ENCODE peak calls at places on chromosomes 3 and 15, in eight cellular contexts. One of them, this sample, is unnamed.

GRCh38 chr3:10364816-10365215 is 43.9 kb upstream of the SEC13 start:
- DNase-seq in pons: no peak
- DNase-seq in GM12891: no peak
- DNase-seq in stimulated activated naive CD8-positive, alpha-beta T cell treated with anti-CD3 and anti-CD28 coated beads, Interleukin-15, amount 100 ng/mL, for 72 hours: no peak
- DNase-seq in IMR-90: no peak
- DNase-seq in MM.1S: no peak
- DNase-seq in RWPE2: no peak
- DNase-seq in HTR-8/SVneo: no peak
- DNase-seq in this sample: no peak

GRCh38 chr15:75347222-75348033 is 589 bp downstream of the NEIL1 start:
- DNase-seq in pons: no peak
- DNase-seq in GM12891: peak
- DNase-seq in stimulated activated naive CD8-positive, alpha-beta T cell treated with anti-CD3 and anti-CD28 coated beads, Interleukin-15, amount 100 ng/mL, for 72 hours: peak
- DNase-seq in IMR-90: no peak
- DNase-seq in MM.1S: peak
- DNase-seq in RWPE2: no peak
- DNase-seq in HTR-8/SVneo: peak
- DNase-seq in this sample: no peak

GRCh38 chr3:122405015-122405414 is 10.8 kb downstream of the WDR5B start:
- DNase-seq in pons: no peak
- DNase-seq in GM12891: no peak
- DNase-seq in stimulated activated naive CD8-positive, alpha-beta T cell treated with anti-CD3 and anti-CD28 coated beads, Interleukin-15, amount 100 ng/mL, for 72 hours: no peak
- DNase-seq in IMR-90: no peak
- DNase-seq in MM.1S: no peak
- DNase-seq in RWPE2: no peak
- DNase-seq in HTR-8/SVneo: no peak
- DNase-seq in this sample: no peak

GRCh38 chr3:20622304-20622703 is 436.3 kb upstream of the SGO1 start:
- DNase-seq in pons: no peak
- DNase-seq in GM12891: no peak
- DNase-seq in stimulated activated naive CD8-positive, alpha-beta T cell treated with anti-CD3 and anti-CD28 coated beads, Interleukin-15, amount 100 ng/mL, for 72 hours: no peak
- DNase-seq in IMR-90: peak
- DNase-seq in MM.1S: no peak
- DNase-seq in RWPE2: no peak
- DNase-seq in HTR-8/SVneo: peak
- DNase-seq in this sample: no peak

GRCh38 chr3:131174752-131175151 is 148.1 kb downstream of the NEK11 start:
- DNase-seq in pons: no peak
- DNase-seq in GM12891: peak
- DNase-seq in stimulated activated naive CD8-positive, alpha-beta T cell treated with anti-CD3 and anti-CD28 coated beads, Interleukin-15, amount 100 ng/mL, for 72 hours: peak
- DNase-seq in IMR-90: no peak
- DNase-seq in MM.1S: peak
- DNase-seq in RWPE2: no peak
- DNase-seq in HTR-8/SVneo: no peak
- DNase-seq in this sample: peak

GRCh38 chr3:141114816-141115458 is 63.8 kb downstream of the SPSB4 start:
- DNase-seq in pons: no peak
- DNase-seq in GM12891: peak
- DNase-seq in stimulated activated naive CD8-positive, alpha-beta T cell treated with anti-CD3 and anti-CD28 coated beads, Interleukin-15, amount 100 ng/mL, for 72 hours: no peak
- DNase-seq in IMR-90: no peak
- DNase-seq in MM.1S: no peak
- DNase-seq in RWPE2: no peak
- DNase-seq in HTR-8/SVneo: peak
- DNase-seq in this sample: peak

GRCh38 chr3:194937751-194938358 is 252.2 kb downstream of the FAM43A start:
- DNase-seq in pons: no peak
- DNase-seq in GM12891: no peak
- DNase-seq in stimulated activated naive CD8-positive, alpha-beta T cell treated with anti-CD3 and anti-CD28 coated beads, Interleukin-15, amount 100 ng/mL, for 72 hours: no peak
- DNase-seq in IMR-90: no peak
- DNase-seq in MM.1S: no peak
- DNase-seq in RWPE2: no peak
- DNase-seq in HTR-8/SVneo: no peak
- DNase-seq in this sample: no peak

GRCh38 chr3:157573780-157574378 is 70.7 kb upstream of the VEPH1 start:
- DNase-seq in pons: no peak
- DNase-seq in GM12891: no peak
- DNase-seq in stimulated activated naive CD8-positive, alpha-beta T cell treated with anti-CD3 and anti-CD28 coated beads, Interleukin-15, amount 100 ng/mL, for 72 hours: no peak
- DNase-seq in IMR-90: peak
- DNase-seq in MM.1S: no peak
- DNase-seq in RWPE2: no peak
- DNase-seq in HTR-8/SVneo: no peak
- DNase-seq in this sample: no peak

GRCh38 chr3:23580337-23580736 is 225.4 kb upstream of the UBE2E1 start:
- DNase-seq in pons: no peak
- DNase-seq in GM12891: no peak
- DNase-seq in stimulated activated naive CD8-positive, alpha-beta T cell treated with anti-CD3 and anti-CD28 coated beads, Interleukin-15, amount 100 ng/mL, for 72 hours: no peak
- DNase-seq in IMR-90: peak
- DNase-seq in MM.1S: no peak
- DNase-seq in RWPE2: no peak
- DNase-seq in HTR-8/SVneo: no peak
- DNase-seq in this sample: no peak

GRCh38 chr15:99429681-99430081 is 136.1 kb upstream of the MEF2A start:
- DNase-seq in pons: no peak
- DNase-seq in GM12891: no peak
- DNase-seq in stimulated activated naive CD8-positive, alpha-beta T cell treated with anti-CD3 and anti-CD28 coated beads, Interleukin-15, amount 100 ng/mL, for 72 hours: no peak
- DNase-seq in IMR-90: no peak
- DNase-seq in MM.1S: no peak
- DNase-seq in RWPE2: peak
- DNase-seq in HTR-8/SVneo: no peak
- DNase-seq in this sample: no peak

GRCh38 chr15:58241872-58242271 is 103.7 kb downstream of the AQP9 start:
- DNase-seq in pons: no peak
- DNase-seq in GM12891: no peak
- DNase-seq in stimulated activated naive CD8-positive, alpha-beta T cell treated with anti-CD3 and anti-CD28 coated beads, Interleukin-15, amount 100 ng/mL, for 72 hours: no peak
- DNase-seq in IMR-90: no peak
- DNase-seq in MM.1S: no peak
- DNase-seq in RWPE2: no peak
- DNase-seq in HTR-8/SVneo: no peak
- DNase-seq in this sample: no peak

GRCh38 chr3:62051506-62051905 is 321.8 kb downstream of the FEZF2 start:
- DNase-seq in pons: no peak
- DNase-seq in GM12891: no peak
- DNase-seq in stimulated activated naive CD8-positive, alpha-beta T cell treated with anti-CD3 and anti-CD28 coated beads, Interleukin-15, amount 100 ng/mL, for 72 hours: no peak
- DNase-seq in IMR-90: peak
- DNase-seq in MM.1S: no peak
- DNase-seq in RWPE2: no peak
- DNase-seq in HTR-8/SVneo: no peak
- DNase-seq in this sample: peak

GRCh38 chr15:98773616-98774015 is 125.3 kb downstream of the IGF1R start:
- DNase-seq in pons: no peak
- DNase-seq in GM12891: no peak
- DNase-seq in stimulated activated naive CD8-positive, alpha-beta T cell treated with anti-CD3 and anti-CD28 coated beads, Interleukin-15, amount 100 ng/mL, for 72 hours: no peak
- DNase-seq in IMR-90: no peak
- DNase-seq in MM.1S: no peak
- DNase-seq in RWPE2: no peak
- DNase-seq in HTR-8/SVneo: no peak
- DNase-seq in this sample: no peak

GRCh38 chr3:28467414-28467813 is 118.8 kb upstream of the AZI2 start:
- DNase-seq in pons: no peak
- DNase-seq in GM12891: no peak
- DNase-seq in stimulated activated naive CD8-positive, alpha-beta T cell treated with anti-CD3 and anti-CD28 coated beads, Interleukin-15, amount 100 ng/mL, for 72 hours: peak
- DNase-seq in IMR-90: no peak
- DNase-seq in MM.1S: no peak
- DNase-seq in RWPE2: no peak
- DNase-seq in HTR-8/SVneo: no peak
- DNase-seq in this sample: no peak

GRCh38 chr3:155741598-155741997 is 3.3 kb downstream of the PLCH1 start:
- DNase-seq in pons: no peak
- DNase-seq in GM12891: no peak
- DNase-seq in stimulated activated naive CD8-positive, alpha-beta T cell treated with anti-CD3 and anti-CD28 coated beads, Interleukin-15, amount 100 ng/mL, for 72 hours: no peak
- DNase-seq in IMR-90: no peak
- DNase-seq in MM.1S: no peak
- DNase-seq in RWPE2: no peak
- DNase-seq in HTR-8/SVneo: no peak
- DNase-seq in this sample: no peak

GRCh38 chr15:79091204-79091867 is 756 bp upstream of the RASGRF1 start:
- DNase-seq in pons: no peak
- DNase-seq in GM12891: peak
- DNase-seq in stimulated activated naive CD8-positive, alpha-beta T cell treated with anti-CD3 and anti-CD28 coated beads, Interleukin-15, amount 100 ng/mL, for 72 hours: no peak
- DNase-seq in IMR-90: peak
- DNase-seq in MM.1S: no peak
- DNase-seq in RWPE2: peak
- DNase-seq in HTR-8/SVneo: no peak
- DNase-seq in this sample: no peak

GRCh38 chr3:98557324-98558010 is 25.7 kb downstream of the GPR15 start:
- DNase-seq in pons: no peak
- DNase-seq in GM12891: no peak
- DNase-seq in stimulated activated naive CD8-positive, alpha-beta T cell treated with anti-CD3 and anti-CD28 coated beads, Interleukin-15, amount 100 ng/mL, for 72 hours: peak
- DNase-seq in IMR-90: no peak
- DNase-seq in MM.1S: no peak
- DNase-seq in RWPE2: no peak
- DNase-seq in HTR-8/SVneo: no peak
- DNase-seq in this sample: no peak

GRCh38 chr15:68888419-68888818 is 41.9 kb upstream of the SPESP1 start:
- DNase-seq in pons: no peak
- DNase-seq in GM12891: no peak
- DNase-seq in stimulated activated naive CD8-positive, alpha-beta T cell treated with anti-CD3 and anti-CD28 coated beads, Interleukin-15, amount 100 ng/mL, for 72 hours: peak
- DNase-seq in IMR-90: no peak
- DNase-seq in MM.1S: peak
- DNase-seq in RWPE2: no peak
- DNase-seq in HTR-8/SVneo: no peak
- DNase-seq in this sample: no peak